ENCODE peak calls at places on chromosomes 2 and 18, in four cellular contexts. D is activated CD4-positive, alpha-beta T cell treated with anti-CD3 and anti-CD28 coated beads, Interleukin-2, amount 50 U/mL, for 24 hours; F is WTC11; M is NCI-H1694. P is an unnamed sample.

GRCh38 chr2:133416756-133417155 is 151.5 kb downstream of the NCKAP5 start:
- DNase-seq in F (no peak), D (no peak), M (no peak), P (no peak)

GRCh38 chr2:168920504-168921157 is 19.5 kb downstream of the G6PC2 start:
- DNase-seq in D (no peak), F (no peak), M (peak; percentile 53), P (peak; percentile 36)

GRCh38 chr2:148876190-148876588 is 1.2 kb downstream of the KIF5C start:
- DNase-seq in F (peak; percentile 40), D (no peak), M (no peak), P (no peak)

GRCh38 chr2:170573660-170574059 is 141.5 kb upstream of the SP5 start:
- DNase-seq in M (no peak), D (no peak), F (no peak), P (no peak)

GRCh38 chr18:33460681-33461080 is 20.2 kb upstream of the CCDC178 start:
- DNase-seq in F (no peak), M (no peak), D (no peak), P (no peak)

GRCh38 chr18:77042583-77042982 is 90.0 kb downstream of the MBP start:
- DNase-seq in D (no peak), M (no peak), F (no peak), P (no peak)

GRCh38 chr2:55010915-55011314 is 39.3 kb downstream of the RTN4 start:
- DNase-seq in F (no peak), D (no peak), M (no peak), P (no peak)

GRCh38 chr2:46847185-46847710 is 68.4 kb downstream of the MCFD2 start:
- DNase-seq in D (no peak), F (no peak), M (peak; percentile 69), P (no peak)

GRCh38 chr18:35478520-35479435 is 19.0 kb downstream of the INO80C start:
- DNase-seq in M (no peak), D (no peak), F (no peak), P (no peak)

GRCh38 chr2:143936758-143937562 is 583.0 kb downstream of the ZEB2 start:
- DNase-seq in M (no peak), F (peak; percentile 67), D (no peak), P (no peak)

GRCh38 chr18:61870151-61870550 is 22.7 kb downstream of the RNF152 start:
- DNase-seq in M (no peak), F (no peak), D (no peak), P (no peak)

GRCh38 chr2:233248999-233249398 is 2.5 kb upstream of the ATG16L1 start:
- DNase-seq in F (no peak), D (no peak), M (no peak), P (no peak)

GRCh38 chr18:28523758-28524475 is 347.0 kb upstream of the CDH2 start:
- DNase-seq in M (no peak), D (no peak), F (no peak), P (no peak)

GRCh38 chr2:86065512-86065911 is 40.2 kb downstream of the POLR1A start:
- DNase-seq in M (no peak), F (no peak), D (no peak), P (no peak)

GRCh38 chr2:10042301-10043161 is 819 bp upstream of the KLF11 start:
- DNase-seq in D (no peak), M (no peak), F (peak; percentile 72), P (no peak)

GRCh38 chr18:75003764-75004690 is 204.9 kb downstream of the PTGR3 start:
- DNase-seq in F (no peak), D (no peak), M (no peak), P (no peak)

GRCh38 chr2:241463276-241464135 is 44.9 kb downstream of the STK25 start:
- DNase-seq in F (no peak), M (no peak), D (no peak), P (no peak)

GRCh38 chr2:44753552-44754285 is 187.8 kb upstream of the SIX3 start:
- DNase-seq in D (no peak), M (peak; percentile 12), F (no peak), P (peak; percentile 4)

GRCh38 chr2:158616480-158616879 is 159.7 kb downstream of the PKP4 start:
- DNase-seq in M (no peak), F (no peak), D (no peak), P (no peak)

GRCh38 chr2:31275976-31276375 is 42.0 kb downstream of the EHD3 start:
- DNase-seq in M (no peak), D (no peak), F (no peak), P (no peak)